ENCODE peak calls at places on chromosomes 11 and 22, in eight cellular contexts. One of them, this sample, is unnamed. For H3K4me1, the result is how much of the 10 kb centered on the place peaks cover.

GRCh38 chr11:27213232-27213660 is 149.8 kb downstream of the CCDC34 start:
- DNase-seq in GM23248: peak
- DNase-seq in tibial artery: no peak
- DNase-seq in neural progenitor cell: peak
- DNase-seq in SJSA1: peak
- DNase-seq in H1: peak
- DNase-seq in CD8-positive, alpha-beta T cell: no peak
- DNase-seq in cardiac muscle cell: peak
- DNase-seq in this sample: no peak

GRCh38 chr11:3058753-3059664 is 1.8 kb upstream of the CARS1 start:
- DNase-seq in GM23248: peak
- DNase-seq in tibial artery: no peak
- DNase-seq in neural progenitor cell: no peak
- DNase-seq in SJSA1: peak
- DNase-seq in H1: no peak
- DNase-seq in CD8-positive, alpha-beta T cell: no peak
- DNase-seq in cardiac muscle cell: no peak
- DNase-seq in this sample: peak

GRCh38 chr11:105969756-105970155 is 52.3 kb downstream of the MSANTD4 start:
- DNase-seq in GM23248: no peak
- DNase-seq in tibial artery: no peak
- DNase-seq in neural progenitor cell: no peak
- DNase-seq in SJSA1: no peak
- DNase-seq in H1: no peak
- DNase-seq in CD8-positive, alpha-beta T cell: no peak
- DNase-seq in cardiac muscle cell: no peak
- DNase-seq in this sample: no peak

GRCh38 chr22:42937164-42937854 is 77.6 kb downstream of the PACSIN2 start:
- DNase-seq in GM23248: peak
- DNase-seq in tibial artery: peak
- DNase-seq in neural progenitor cell: no peak
- DNase-seq in SJSA1: peak
- DNase-seq in H1: no peak
- DNase-seq in CD8-positive, alpha-beta T cell: no peak
- DNase-seq in cardiac muscle cell: no peak
- DNase-seq in this sample: peak

GRCh38 chr11:134701564-134702165 is 289.6 kb upstream of the B3GAT1 start:
- DNase-seq in GM23248: no peak
- DNase-seq in tibial artery: no peak
- DNase-seq in neural progenitor cell: no peak
- DNase-seq in SJSA1: no peak
- DNase-seq in H1: no peak
- DNase-seq in CD8-positive, alpha-beta T cell: no peak
- DNase-seq in cardiac muscle cell: peak
- DNase-seq in this sample: no peak

GRCh38 chr11:61489833-61490585 is 18.5 kb upstream of the LRRC10B start:
- DNase-seq in GM23248: peak
- DNase-seq in tibial artery: no peak
- DNase-seq in neural progenitor cell: peak
- DNase-seq in SJSA1: peak
- DNase-seq in H1: peak
- DNase-seq in CD8-positive, alpha-beta T cell: no peak
- DNase-seq in cardiac muscle cell: peak
- DNase-seq in this sample: no peak

GRCh38 chr22:40345801-40346177 is 511 bp upstream of the ADSL start:
- DNase-seq in GM23248: peak
- DNase-seq in tibial artery: no peak
- DNase-seq in neural progenitor cell: peak
- DNase-seq in SJSA1: no peak
- DNase-seq in H1: peak
- DNase-seq in CD8-positive, alpha-beta T cell: peak
- DNase-seq in cardiac muscle cell: peak
- DNase-seq in this sample: peak

GRCh38 chr11:26665946-26666345 is 55.9 kb downstream of the SLC5A12 start:
- DNase-seq in GM23248: no peak
- DNase-seq in tibial artery: no peak
- DNase-seq in neural progenitor cell: no peak
- DNase-seq in SJSA1: no peak
- DNase-seq in H1: no peak
- DNase-seq in CD8-positive, alpha-beta T cell: no peak
- DNase-seq in cardiac muscle cell: no peak
- DNase-seq in this sample: no peak

GRCh38 chr22:35752172-35752832 is 34.6 kb downstream of the APOL5 start:
- DNase-seq in GM23248: no peak
- DNase-seq in tibial artery: no peak
- DNase-seq in neural progenitor cell: peak
- DNase-seq in SJSA1: no peak
- DNase-seq in H1: no peak
- DNase-seq in CD8-positive, alpha-beta T cell: no peak
- DNase-seq in cardiac muscle cell: no peak
- DNase-seq in this sample: no peak

GRCh38 chr11:80958966-80959365 is 1518.1 kb upstream of the TENM4 start:
- DNase-seq in GM23248: peak
- DNase-seq in tibial artery: no peak
- DNase-seq in neural progenitor cell: no peak
- DNase-seq in SJSA1: no peak
- DNase-seq in H1: no peak
- DNase-seq in CD8-positive, alpha-beta T cell: no peak
- DNase-seq in cardiac muscle cell: no peak
- DNase-seq in this sample: no peak

GRCh38 chr11:10809373-10810199 is 860 bp upstream of the EIF4G2 start:
- DNase-seq in GM23248: peak
- DNase-seq in tibial artery: no peak
- DNase-seq in neural progenitor cell: peak
- DNase-seq in SJSA1: no peak
- DNase-seq in H1: peak
- DNase-seq in CD8-positive, alpha-beta T cell: no peak
- DNase-seq in cardiac muscle cell: no peak
- DNase-seq in this sample: peak

GRCh38 chr11:113615098-113615497 is 91.0 kb downstream of the TMPRSS5 start:
- DNase-seq in GM23248: no peak
- DNase-seq in tibial artery: no peak
- DNase-seq in neural progenitor cell: peak
- DNase-seq in SJSA1: no peak
- DNase-seq in H1: no peak
- DNase-seq in CD8-positive, alpha-beta T cell: no peak
- DNase-seq in cardiac muscle cell: no peak
- DNase-seq in this sample: no peak

GRCh38 chr11:118658372-118659313 is 20.8 kb downstream of the TREH start:
- DNase-seq in GM23248: peak
- DNase-seq in tibial artery: peak
- DNase-seq in neural progenitor cell: no peak
- DNase-seq in SJSA1: peak
- DNase-seq in H1: no peak
- DNase-seq in CD8-positive, alpha-beta T cell: no peak
- DNase-seq in cardiac muscle cell: no peak
- DNase-seq in this sample: no peak

DNA sequence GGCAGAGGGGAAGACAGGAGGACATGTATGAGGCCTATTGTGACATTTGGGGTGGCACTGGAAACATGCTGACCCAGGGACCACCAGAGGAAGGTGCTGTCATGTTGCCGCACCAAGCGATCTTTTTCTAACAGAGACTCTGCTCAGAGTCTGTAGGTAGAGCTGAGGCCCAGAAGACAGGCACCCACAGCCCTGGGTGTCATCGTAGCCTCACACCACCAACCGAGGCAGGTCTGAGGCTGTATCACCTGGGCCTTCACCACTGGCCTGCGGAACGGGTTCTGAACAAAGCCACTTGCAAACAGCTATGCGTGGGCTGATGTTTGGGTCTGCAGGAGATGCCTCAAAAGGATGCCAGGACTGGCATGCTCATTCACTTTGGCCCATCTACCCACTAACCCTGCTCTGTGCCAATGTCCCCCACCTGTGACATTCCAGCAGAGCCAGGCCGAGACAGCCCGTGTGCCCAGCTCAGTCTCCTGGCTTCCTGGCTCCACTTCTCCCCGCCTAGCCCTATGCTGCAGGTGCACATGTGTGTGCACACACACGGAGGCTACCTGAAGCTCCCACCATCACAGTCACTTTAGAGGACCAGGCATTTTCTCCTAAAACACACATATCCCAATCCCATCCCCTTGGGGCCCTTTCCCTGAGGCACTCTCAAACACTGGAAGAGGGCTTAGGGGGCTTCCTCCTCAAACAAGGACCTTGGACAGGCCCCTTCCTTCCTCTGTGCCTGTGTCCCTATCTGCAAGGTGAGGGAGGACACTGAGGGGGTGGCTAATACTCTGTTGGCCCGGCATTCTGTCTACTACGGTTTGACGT is 3.6 kb downstream of the TRIM29 start:
- DNase-seq in GM23248: no peak
- DNase-seq in tibial artery: peak
- DNase-seq in neural progenitor cell: no peak
- DNase-seq in SJSA1: no peak
- DNase-seq in H1: peak
- DNase-seq in CD8-positive, alpha-beta T cell: peak
- DNase-seq in cardiac muscle cell: no peak
- DNase-seq in this sample: peak
- H3K4me1 ChIP-seq in GM23248: under half
- H3K4me1 ChIP-seq in tibial artery: under half
- H3K4me1 ChIP-seq in neural progenitor cell: under half
- H3K4me1 ChIP-seq in SJSA1: under half
- H3K4me1 ChIP-seq in H1: under half
- H3K4me1 ChIP-seq in CD8-positive, alpha-beta T cell: under half
- H3K4me1 ChIP-seq in cardiac muscle cell: under half
- H3K4me1 ChIP-seq in this sample: under half

GRCh38 chr11:102229510-102230119 is 87.7 kb upstream of the BIRC3 start:
- DNase-seq in GM23248: no peak
- DNase-seq in tibial artery: no peak
- DNase-seq in neural progenitor cell: no peak
- DNase-seq in SJSA1: no peak
- DNase-seq in H1: no peak
- DNase-seq in CD8-positive, alpha-beta T cell: no peak
- DNase-seq in cardiac muscle cell: no peak
- DNase-seq in this sample: no peak
- H3K27ac ChIP-seq in GM23248: no peak
- H3K27ac ChIP-seq in tibial artery: no peak
- H3K27ac ChIP-seq in neural progenitor cell: no peak
- H3K27ac ChIP-seq in SJSA1: no peak
- H3K27ac ChIP-seq in H1: no peak
- H3K27ac ChIP-seq in CD8-positive, alpha-beta T cell: no peak
- H3K27ac ChIP-seq in cardiac muscle cell: peak
- H3K27ac ChIP-seq in this sample: no peak

GRCh38 chr11:69834811-69835800 is 15.9 kb upstream of the FGF3 start:
- DNase-seq in GM23248: no peak
- DNase-seq in tibial artery: peak
- DNase-seq in neural progenitor cell: peak
- DNase-seq in SJSA1: no peak
- DNase-seq in H1: no peak
- DNase-seq in CD8-positive, alpha-beta T cell: no peak
- DNase-seq in cardiac muscle cell: no peak
- DNase-seq in this sample: peak

GRCh38 chr11:69839516-69839915 is 20.3 kb upstream of the FGF3 start:
- DNase-seq in GM23248: no peak
- DNase-seq in tibial artery: peak
- DNase-seq in neural progenitor cell: no peak
- DNase-seq in SJSA1: no peak
- DNase-seq in H1: no peak
- DNase-seq in CD8-positive, alpha-beta T cell: no peak
- DNase-seq in cardiac muscle cell: no peak
- DNase-seq in this sample: no peak

GRCh38 chr11:69834251-69834650 is 15.0 kb upstream of the FGF3 start:
- DNase-seq in GM23248: no peak
- DNase-seq in tibial artery: peak
- DNase-seq in neural progenitor cell: no peak
- DNase-seq in SJSA1: no peak
- DNase-seq in H1: no peak
- DNase-seq in CD8-positive, alpha-beta T cell: no peak
- DNase-seq in cardiac muscle cell: no peak
- DNase-seq in this sample: no peak

GRCh38 chr11:69837791-69838190 is 18.6 kb upstream of the FGF3 start:
- DNase-seq in GM23248: no peak
- DNase-seq in tibial artery: peak
- DNase-seq in neural progenitor cell: no peak
- DNase-seq in SJSA1: no peak
- DNase-seq in H1: no peak
- DNase-seq in CD8-positive, alpha-beta T cell: no peak
- DNase-seq in cardiac muscle cell: no peak
- DNase-seq in this sample: no peak

GRCh38 chr11:69836401-69836800 is 17.2 kb upstream of the FGF3 start:
- DNase-seq in GM23248: no peak
- DNase-seq in tibial artery: peak
- DNase-seq in neural progenitor cell: no peak
- DNase-seq in SJSA1: no peak
- DNase-seq in H1: no peak
- DNase-seq in CD8-positive, alpha-beta T cell: no peak
- DNase-seq in cardiac muscle cell: no peak
- DNase-seq in this sample: no peak
- H3K4me3 ChIP-seq in GM23248: no peak
- H3K4me3 ChIP-seq in tibial artery: no peak
- H3K4me3 ChIP-seq in neural progenitor cell: no peak
- H3K4me3 ChIP-seq in SJSA1: no peak
- H3K4me3 ChIP-seq in H1: no peak
- H3K4me3 ChIP-seq in CD8-positive, alpha-beta T cell: no peak
- H3K4me3 ChIP-seq in cardiac muscle cell: no peak
- H3K4me3 ChIP-seq in this sample: no peak

GRCh38 chr11:96158126-96158525 is 184.9 kb downstream of the MAML2 start:
- DNase-seq in GM23248: no peak
- DNase-seq in tibial artery: no peak
- DNase-seq in neural progenitor cell: no peak
- DNase-seq in SJSA1: peak
- DNase-seq in H1: no peak
- DNase-seq in CD8-positive, alpha-beta T cell: no peak
- DNase-seq in cardiac muscle cell: no peak
- DNase-seq in this sample: no peak

GRCh38 chr11:96154802-96155520 is 188.0 kb downstream of the MAML2 start:
- DNase-seq in GM23248: peak
- DNase-seq in tibial artery: peak
- DNase-seq in neural progenitor cell: no peak
- DNase-seq in SJSA1: peak
- DNase-seq in H1: no peak
- DNase-seq in CD8-positive, alpha-beta T cell: no peak
- DNase-seq in cardiac muscle cell: no peak
- DNase-seq in this sample: no peak

GRCh38 chr11:96155627-96156378 is 187.2 kb downstream of the MAML2 start:
- DNase-seq in GM23248: peak
- DNase-seq in tibial artery: peak
- DNase-seq in neural progenitor cell: peak
- DNase-seq in SJSA1: peak
- DNase-seq in H1: no peak
- DNase-seq in CD8-positive, alpha-beta T cell: no peak
- DNase-seq in cardiac muscle cell: no peak
- DNase-seq in this sample: peak

GRCh38 chr11:96157517-96157873 is 185.5 kb downstream of the MAML2 start:
- DNase-seq in GM23248: no peak
- DNase-seq in tibial artery: no peak
- DNase-seq in neural progenitor cell: no peak
- DNase-seq in SJSA1: no peak
- DNase-seq in H1: no peak
- DNase-seq in CD8-positive, alpha-beta T cell: no peak
- DNase-seq in cardiac muscle cell: no peak
- DNase-seq in this sample: no peak

DNA sequence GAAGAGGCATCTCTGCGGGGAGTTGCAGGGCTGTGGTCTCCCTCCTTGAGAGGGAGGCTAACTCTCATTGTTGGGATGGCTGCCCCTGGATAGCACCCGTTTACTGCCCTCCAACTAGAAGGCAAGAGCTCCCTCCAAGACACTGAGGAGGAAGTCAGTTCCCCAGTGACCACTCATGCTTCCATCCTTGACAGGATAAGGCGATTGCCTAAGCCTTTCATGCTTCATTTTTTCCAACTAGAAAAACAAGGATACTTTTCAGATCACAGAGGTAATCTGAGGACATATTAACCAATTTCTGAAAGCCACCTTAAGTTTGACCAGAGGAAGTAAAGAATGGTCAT is 186.6 kb downstream of the MAML2 start:
- DNase-seq in GM23248: peak
- DNase-seq in tibial artery: no peak
- DNase-seq in neural progenitor cell: no peak
- DNase-seq in SJSA1: no peak
- DNase-seq in H1: no peak
- DNase-seq in CD8-positive, alpha-beta T cell: no peak
- DNase-seq in cardiac muscle cell: no peak
- DNase-seq in this sample: no peak
- H3K4me1 ChIP-seq in GM23248: half or more
- H3K4me1 ChIP-seq in tibial artery: half or more
- H3K4me1 ChIP-seq in neural progenitor cell: under half
- H3K4me1 ChIP-seq in SJSA1: half or more
- H3K4me1 ChIP-seq in H1: under half
- H3K4me1 ChIP-seq in CD8-positive, alpha-beta T cell: under half
- H3K4me1 ChIP-seq in cardiac muscle cell: under half
- H3K4me1 ChIP-seq in this sample: under half

This sample was measured in aorta.